ENCODE peak calls at places on chromosomes 3 and 15, in five cellular contexts. K is PC-3, U is lung, G is adrenal gland, V is lower lobe of right lung. C is an unnamed sample.

GRCh38 chr3:153658151-153658550 is 463.0 kb upstream of the ARHGEF26 start:
- DNase-seq in K (no peak), U (peak; percentile 32), G (no peak), V (no peak), C (no peak)

GRCh38 chr15:69460481-69460880 is 7.9 kb downstream of the RPLP1 start:
- DNase-seq in K (no peak), U (peak; percentile 27), G (no peak), V (no peak), C (no peak)

GRCh38 chr15:92820233-92821021 is 79.7 kb upstream of the CHD2 start:
- DNase-seq in K (peak; percentile 94), U (peak; percentile 91), G (peak; percentile 97), V (peak; percentile 93), C (peak; percentile 82)

GRCh38 chr15:69926011-69926410 is 171.7 kb downstream of the TLE3 start:
- DNase-seq in K (peak; percentile 39), U (no peak), G (no peak), V (no peak), C (peak; percentile 41)

GRCh38 chr3:172859035-172859434 is 108.5 kb downstream of the ECT2 start:
- DNase-seq in K (no peak), U (no peak), G (no peak), V (no peak), C (peak; percentile 55)

GRCh38 chr3:185155678-185156077 is 2.8 kb upstream of the C3orf70 start:
- DNase-seq in K (no peak), U (no peak), G (no peak), V (no peak), C (no peak)

GRCh38 chr15:64146041-64146440 is 5.5 kb upstream of the SNX22 start:
- DNase-seq in K (no peak), U (no peak), G (no peak), V (no peak), C (no peak)

GRCh38 chr15:95499397-95499796 is 831.1 kb upstream of the NR2F2 start:
- DNase-seq in K (no peak), U (no peak), G (no peak), V (no peak), C (no peak)

GRCh38 chr3:147881933-147882332 is 472.8 kb downstream of the ZIC1 start:
- DNase-seq in K (no peak), U (no peak), G (no peak), V (no peak), C (no peak)

GRCh38 chr15:63856711-63857458 is 23.1 kb upstream of the HERC1 start:
- DNase-seq in K (peak; percentile 42), U (no peak), G (no peak), V (no peak), C (peak; percentile 56)

GRCh38 chr3:107384907-107385306 is 7.7 kb downstream of the CCDC54 start:
- DNase-seq in K (no peak), U (no peak), G (no peak), V (no peak), C (no peak)

GRCh38 chr3:50154840-50155490 is at the start of gene SEMA3F:
- DNase-seq in K (peak; percentile 85), U (peak; percentile 54), G (peak; percentile 71), V (peak; percentile 80), C (peak; percentile 51)

GRCh38 chr3:38308456-38308855 is 26.4 kb downstream of the SLC22A14 start:
- DNase-seq in K (no peak), U (no peak), G (no peak), V (no peak), C (no peak)

GRCh38 chr3:49032646-49033304 is 3.6 kb upstream of the IMPDH2 start:
- DNase-seq in K (no peak), U (no peak), G (peak; percentile 68), V (no peak), C (no peak)

GRCh38 chr3:150067561-150067960 is 96.9 kb upstream of the PFN2 start:
- DNase-seq in K (no peak), U (no peak), G (no peak), V (no peak), C (no peak)

GRCh38 chr3:150070271-150070670 is 99.6 kb upstream of the PFN2 start:
- DNase-seq in K (no peak), U (no peak), G (no peak), V (no peak), C (no peak)

GRCh38 chr3:150069158-150069536 is 98.5 kb upstream of the PFN2 start:
- DNase-seq in K (no peak), U (no peak), G (no peak), V (no peak), C (no peak)

GRCh38 chr3:150068440-150069157 is 97.9 kb upstream of the PFN2 start:
- DNase-seq in K (peak; percentile 64), U (no peak), G (no peak), V (no peak), C (no peak)

DNA sequence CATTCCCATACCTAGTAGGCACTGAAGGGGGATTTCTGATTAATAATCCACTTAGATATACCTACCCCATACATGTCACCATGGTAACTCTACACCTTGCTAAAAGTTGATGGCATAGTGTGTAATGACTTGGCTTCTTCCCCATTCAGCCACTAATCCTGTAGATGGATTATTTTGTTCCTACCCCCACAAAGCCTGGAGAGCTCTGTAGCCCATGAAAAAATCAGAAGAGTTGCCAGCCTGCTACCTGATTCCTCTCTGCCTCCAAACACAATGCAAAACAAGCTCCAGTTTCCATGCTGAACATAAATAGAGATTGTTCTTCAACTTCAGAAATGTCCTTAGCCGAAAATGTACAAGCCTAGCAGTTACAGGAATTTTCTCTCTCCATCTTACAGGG is 98.9 kb upstream of the PFN2 start:
- DNase-seq in K (peak; percentile 33), U (no peak), G (no peak), V (no peak), C (no peak)
- H3K4me1 ChIP-seq in K (peaks cover 41% of the 10 kb centered on the region), U (no peaks in the 10 kb centered on the region), G (no peaks in the 10 kb centered on the region), V (no peaks in the 10 kb centered on the region), C (peaks cover 11% of the 10 kb centered on the region)

GRCh38 chr3:69776926-69777581 is 37.8 kb downstream of the MITF start:
- DNase-seq in K (no peak), U (no peak), G (no peak), V (no peak), C (no peak)
- H3K27ac ChIP-seq in K (no peak overlapping the region), U (no peak overlapping the region), G (no peak overlapping the region), V (no peak overlapping the region), C (no peak overlapping the region)

GRCh38 chr3:136193273-136194043 is 2.7 kb downstream of the MSL2 start:
- DNase-seq in K (peak; percentile 22), U (no peak), G (no peak), V (no peak), C (no peak)
- H3K4me1 ChIP-seq in K (peaks cover 18% of the 10 kb centered on the region), U (peaks cover 12% of the 10 kb centered on the region), G (peaks cover 42% of the 10 kb centered on the region), V (peaks cover 58% of the 10 kb centered on the region), C (peaks cover 10% of the 10 kb centered on the region)

DNA sequence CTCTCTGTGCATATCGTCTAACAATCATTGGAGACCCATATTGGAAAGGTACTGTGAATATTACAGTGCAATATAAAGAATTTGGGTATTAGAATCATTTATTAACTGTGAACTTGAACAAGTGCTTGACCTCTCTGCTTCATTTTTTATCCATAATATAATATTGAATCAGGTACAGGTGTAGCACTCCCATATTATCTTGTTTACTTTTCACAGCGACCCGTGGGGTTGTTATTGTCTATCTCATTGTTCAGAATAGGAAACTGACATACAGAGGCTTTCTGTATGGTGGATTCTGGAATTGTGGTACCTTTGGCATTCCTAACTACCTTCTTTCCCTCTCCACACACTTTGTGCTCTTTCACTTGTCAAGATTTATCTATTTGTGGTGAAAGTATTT is 17.8 kb downstream of the SNRK start:
- DNase-seq in K (no peak), U (no peak), G (no peak), V (no peak), C (no peak)
- H3K27ac ChIP-seq in K (no peak overlapping the region), U (no peak overlapping the region), G (no peak overlapping the region), V (no peak overlapping the region), C (no peak overlapping the region)

GRCh38 chr3:125002834-125003368 is 52.9 kb downstream of the HEG1 start:
- DNase-seq in K (no peak), U (no peak), G (no peak), V (no peak), C (no peak)
- H3K4me1 ChIP-seq in K (peaks cover 14% of the 10 kb centered on the region), U (peaks cover 17% of the 10 kb centered on the region), G (peaks cover 6% of the 10 kb centered on the region), V (peaks cover 62% of the 10 kb centered on the region), C (peaks cover 12% of the 10 kb centered on the region)